ENCODE peak calls at places on chromosomes 13 and 19, in seven cellular contexts. One of them, this sample, is unnamed.

GRCh38 chr19:17209126-17210036 is 5.8 kb upstream of the USE1 start:
- DNase-seq in activated CD8-positive, alpha-beta T cell treated with anti-CD3 and anti-CD28 coated beads for 36 hours: peak
- DNase-seq in HFFc6: peak
- DNase-seq in AG09319: no peak
- DNase-seq in psoas muscle: no peak
- DNase-seq in GM12864: peak
- DNase-seq in brain microvascular endothelial cell: no peak
- DNase-seq in this sample: no peak

GRCh38 chr13:65943711-65944110 is 1286.4 kb downstream of the PCDH9 start:
- DNase-seq in psoas muscle: no peak
- DNase-seq in brain microvascular endothelial cell: no peak
- DNase-seq in HFFc6: no peak
- DNase-seq in activated CD8-positive, alpha-beta T cell treated with anti-CD3 and anti-CD28 coated beads for 36 hours: no peak
- DNase-seq in GM12864: no peak
- DNase-seq in AG09319: no peak
- DNase-seq in this sample: no peak

GRCh38 chr19:40799558-40800338 is 757 bp downstream of the EGLN2 start:
- DNase-seq in psoas muscle: peak
- DNase-seq in HFFc6: no peak
- DNase-seq in activated CD8-positive, alpha-beta T cell treated with anti-CD3 and anti-CD28 coated beads for 36 hours: peak
- DNase-seq in AG09319: no peak
- DNase-seq in brain microvascular endothelial cell: no peak
- DNase-seq in GM12864: no peak
- DNase-seq in this sample: no peak

GRCh38 chr19:17327654-17328516 is 6.8 kb downstream of the ANO8 start:
- DNase-seq in psoas muscle: no peak
- DNase-seq in GM12864: no peak
- DNase-seq in brain microvascular endothelial cell: no peak
- DNase-seq in activated CD8-positive, alpha-beta T cell treated with anti-CD3 and anti-CD28 coated beads for 36 hours: peak
- DNase-seq in AG09319: no peak
- DNase-seq in HFFc6: no peak
- DNase-seq in this sample: peak

GRCh38 chr13:111209613-111210012 is 94.5 kb downstream of the ARHGEF7 start:
- DNase-seq in HFFc6: no peak
- DNase-seq in psoas muscle: no peak
- DNase-seq in GM12864: no peak
- DNase-seq in AG09319: no peak
- DNase-seq in activated CD8-positive, alpha-beta T cell treated with anti-CD3 and anti-CD28 coated beads for 36 hours: no peak
- DNase-seq in brain microvascular endothelial cell: no peak
- DNase-seq in this sample: no peak

GRCh38 chr13:93388701-93389100 is 162.1 kb downstream of the GPC6 start:
- DNase-seq in HFFc6: no peak
- DNase-seq in AG09319: no peak
- DNase-seq in psoas muscle: no peak
- DNase-seq in GM12864: no peak
- DNase-seq in brain microvascular endothelial cell: peak
- DNase-seq in activated CD8-positive, alpha-beta T cell treated with anti-CD3 and anti-CD28 coated beads for 36 hours: no peak
- DNase-seq in this sample: no peak

GRCh38 chr19:40241809-40242384 is 15.4 kb upstream of the CCNP start:
- DNase-seq in activated CD8-positive, alpha-beta T cell treated with anti-CD3 and anti-CD28 coated beads for 36 hours: no peak
- DNase-seq in psoas muscle: peak
- DNase-seq in brain microvascular endothelial cell: no peak
- DNase-seq in AG09319: no peak
- DNase-seq in HFFc6: no peak
- DNase-seq in GM12864: no peak
- DNase-seq in this sample: no peak

GRCh38 chr13:53200498-53201453 is 172.2 kb downstream of the OLFM4 start:
- DNase-seq in AG09319: no peak
- DNase-seq in GM12864: no peak
- DNase-seq in psoas muscle: peak
- DNase-seq in activated CD8-positive, alpha-beta T cell treated with anti-CD3 and anti-CD28 coated beads for 36 hours: peak
- DNase-seq in HFFc6: no peak
- DNase-seq in brain microvascular endothelial cell: no peak
- DNase-seq in this sample: no peak

GRCh38 chr19:12350890-12351197 is 14.6 kb downstream of the ZNF442 start:
- DNase-seq in AG09319: no peak
- DNase-seq in HFFc6: no peak
- DNase-seq in brain microvascular endothelial cell: no peak
- DNase-seq in GM12864: no peak
- DNase-seq in activated CD8-positive, alpha-beta T cell treated with anti-CD3 and anti-CD28 coated beads for 36 hours: no peak
- DNase-seq in psoas muscle: no peak
- DNase-seq in this sample: no peak

GRCh38 chr13:102251817-102252216 is 150.0 kb downstream of the FGF14 start:
- DNase-seq in activated CD8-positive, alpha-beta T cell treated with anti-CD3 and anti-CD28 coated beads for 36 hours: no peak
- DNase-seq in HFFc6: no peak
- DNase-seq in brain microvascular endothelial cell: no peak
- DNase-seq in GM12864: no peak
- DNase-seq in psoas muscle: no peak
- DNase-seq in AG09319: no peak
- DNase-seq in this sample: no peak

GRCh38 chr19:27717825-27718224 is 1495.1 kb downstream of the UQCRFS1 start:
- DNase-seq in psoas muscle: no peak
- DNase-seq in brain microvascular endothelial cell: no peak
- DNase-seq in AG09319: no peak
- DNase-seq in GM12864: no peak
- DNase-seq in activated CD8-positive, alpha-beta T cell treated with anti-CD3 and anti-CD28 coated beads for 36 hours: no peak
- DNase-seq in HFFc6: no peak
- DNase-seq in this sample: no peak

GRCh38 chr19:11482384-11483050 is 1.7 kb upstream of the ELAVL3 start:
- DNase-seq in psoas muscle: peak
- DNase-seq in brain microvascular endothelial cell: peak
- DNase-seq in HFFc6: peak
- DNase-seq in activated CD8-positive, alpha-beta T cell treated with anti-CD3 and anti-CD28 coated beads for 36 hours: peak
- DNase-seq in GM12864: peak
- DNase-seq in AG09319: peak
- DNase-seq in this sample: peak

GRCh38 chr13:32610538-32610937 is 24.3 kb downstream of the PDS5B start:
- DNase-seq in brain microvascular endothelial cell: no peak
- DNase-seq in psoas muscle: no peak
- DNase-seq in AG09319: no peak
- DNase-seq in activated CD8-positive, alpha-beta T cell treated with anti-CD3 and anti-CD28 coated beads for 36 hours: no peak
- DNase-seq in GM12864: no peak
- DNase-seq in HFFc6: no peak
- DNase-seq in this sample: no peak

GRCh38 chr13:98368019-98368418 is 190.9 kb upstream of the RNF113B start:
- DNase-seq in AG09319: peak
- DNase-seq in HFFc6: no peak
- DNase-seq in psoas muscle: no peak
- DNase-seq in activated CD8-positive, alpha-beta T cell treated with anti-CD3 and anti-CD28 coated beads for 36 hours: no peak
- DNase-seq in GM12864: no peak
- DNase-seq in brain microvascular endothelial cell: no peak
- DNase-seq in this sample: no peak

GRCh38 chr13:48816696-48817095 is 159.0 kb upstream of the FNDC3A start:
- DNase-seq in HFFc6: no peak
- DNase-seq in psoas muscle: no peak
- DNase-seq in GM12864: no peak
- DNase-seq in AG09319: no peak
- DNase-seq in activated CD8-positive, alpha-beta T cell treated with anti-CD3 and anti-CD28 coated beads for 36 hours: no peak
- DNase-seq in brain microvascular endothelial cell: no peak
- DNase-seq in this sample: no peak

GRCh38 chr19:4018775-4019504 is 11.4 kb downstream of the PIAS4 start:
- DNase-seq in HFFc6: no peak
- DNase-seq in brain microvascular endothelial cell: no peak
- DNase-seq in psoas muscle: no peak
- DNase-seq in GM12864: no peak
- DNase-seq in AG09319: no peak
- DNase-seq in activated CD8-positive, alpha-beta T cell treated with anti-CD3 and anti-CD28 coated beads for 36 hours: no peak
- DNase-seq in this sample: no peak

GRCh38 chr19:4042731-4043082 is 24.0 kb downstream of the ZBTB7A start:
- DNase-seq in GM12864: no peak
- DNase-seq in AG09319: no peak
- DNase-seq in activated CD8-positive, alpha-beta T cell treated with anti-CD3 and anti-CD28 coated beads for 36 hours: no peak
- DNase-seq in psoas muscle: no peak
- DNase-seq in HFFc6: no peak
- DNase-seq in brain microvascular endothelial cell: no peak
- DNase-seq in this sample: no peak

GRCh38 chr19:58181902-58182576 is 822 bp upstream of the ZNF274 start:
- DNase-seq in HFFc6: peak
- DNase-seq in psoas muscle: peak
- DNase-seq in AG09319: no peak
- DNase-seq in brain microvascular endothelial cell: peak
- DNase-seq in GM12864: no peak
- DNase-seq in activated CD8-positive, alpha-beta T cell treated with anti-CD3 and anti-CD28 coated beads for 36 hours: peak
- DNase-seq in this sample: no peak

GRCh38 chr19:18966304-18966703 is 25.3 kb upstream of the HOMER3 start:
- DNase-seq in activated CD8-positive, alpha-beta T cell treated with anti-CD3 and anti-CD28 coated beads for 36 hours: no peak
- DNase-seq in brain microvascular endothelial cell: no peak
- DNase-seq in psoas muscle: no peak
- DNase-seq in GM12864: no peak
- DNase-seq in HFFc6: no peak
- DNase-seq in AG09319: no peak
- DNase-seq in this sample: no peak

GRCh38 chr13:41523396-41523795 is 66.0 kb downstream of the RGCC start:
- DNase-seq in AG09319: no peak
- DNase-seq in activated CD8-positive, alpha-beta T cell treated with anti-CD3 and anti-CD28 coated beads for 36 hours: no peak
- DNase-seq in brain microvascular endothelial cell: no peak
- DNase-seq in psoas muscle: no peak
- DNase-seq in GM12864: no peak
- DNase-seq in HFFc6: no peak
- DNase-seq in this sample: no peak

GRCh38 chr13:112716461-112716820 is 26.6 kb downstream of the ATP11A start:
- DNase-seq in psoas muscle: no peak
- DNase-seq in GM12864: no peak
- DNase-seq in brain microvascular endothelial cell: no peak
- DNase-seq in HFFc6: no peak
- DNase-seq in AG09319: no peak
- DNase-seq in activated CD8-positive, alpha-beta T cell treated with anti-CD3 and anti-CD28 coated beads for 36 hours: no peak
- DNase-seq in this sample: no peak

GRCh38 chr19:49761249-49761624 is 1.9 kb downstream of the TSKS start:
- DNase-seq in HFFc6: no peak
- DNase-seq in brain microvascular endothelial cell: no peak
- DNase-seq in activated CD8-positive, alpha-beta T cell treated with anti-CD3 and anti-CD28 coated beads for 36 hours: no peak
- DNase-seq in psoas muscle: no peak
- DNase-seq in GM12864: no peak
- DNase-seq in AG09319: no peak
- DNase-seq in this sample: no peak

GRCh38 chr13:74132768-74133656 is 1.2 kb downstream of the KLF12 start:
- DNase-seq in HFFc6: peak
- DNase-seq in brain microvascular endothelial cell: no peak
- DNase-seq in psoas muscle: peak
- DNase-seq in GM12864: no peak
- DNase-seq in activated CD8-positive, alpha-beta T cell treated with anti-CD3 and anti-CD28 coated beads for 36 hours: peak
- DNase-seq in AG09319: no peak
- DNase-seq in this sample: no peak

GRCh38 chr13:72221276-72221962 is 354.4 kb upstream of the DACH1 start:
- DNase-seq in GM12864: no peak
- DNase-seq in HFFc6: no peak
- DNase-seq in activated CD8-positive, alpha-beta T cell treated with anti-CD3 and anti-CD28 coated beads for 36 hours: peak
- DNase-seq in AG09319: no peak
- DNase-seq in brain microvascular endothelial cell: no peak
- DNase-seq in psoas muscle: peak
- DNase-seq in this sample: no peak

GRCh38 chr13:76523740-76524382 is 362.3 kb downstream of the KCTD12 start:
- DNase-seq in GM12864: no peak
- DNase-seq in psoas muscle: no peak
- DNase-seq in activated CD8-positive, alpha-beta T cell treated with anti-CD3 and anti-CD28 coated beads for 36 hours: no peak
- DNase-seq in brain microvascular endothelial cell: no peak
- DNase-seq in HFFc6: no peak
- DNase-seq in AG09319: no peak
- DNase-seq in this sample: no peak

DNA sequence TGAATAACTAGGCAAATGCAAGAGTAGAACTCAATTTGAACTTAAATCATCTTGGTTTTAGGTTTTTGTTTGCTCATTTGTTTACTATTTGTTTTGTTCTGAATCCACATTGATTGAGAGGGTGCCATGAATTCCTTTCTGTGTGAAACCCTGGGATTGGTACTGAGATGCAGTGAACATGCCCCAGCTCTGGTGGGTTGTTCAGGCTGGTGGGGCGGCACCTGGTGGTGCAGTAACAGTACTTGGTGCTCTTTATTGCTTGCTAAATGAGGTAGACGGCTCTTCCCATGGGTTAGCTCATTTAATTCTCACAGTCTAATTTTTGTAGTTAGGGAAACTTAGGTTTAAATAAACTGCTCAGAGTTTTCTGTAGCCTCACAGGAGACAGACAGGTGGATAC is 48.4 kb downstream of the WASF3 start:
- DNase-seq in brain microvascular endothelial cell: no peak
- DNase-seq in psoas muscle: no peak
- DNase-seq in GM12864: no peak
- DNase-seq in HFFc6: no peak
- DNase-seq in activated CD8-positive, alpha-beta T cell treated with anti-CD3 and anti-CD28 coated beads for 36 hours: no peak
- DNase-seq in AG09319: no peak
- DNase-seq in this sample: no peak
- TF ChIP-seq CTCF in brain microvascular endothelial cell: peak
- TF ChIP-seq CTCF in psoas muscle: no peak
- TF ChIP-seq CTCF in GM12864: no peak
- TF ChIP-seq CTCF in HFFc6: peak
- TF ChIP-seq CTCF in activated CD8-positive, alpha-beta T cell treated with anti-CD3 and anti-CD28 coated beads for 36 hours: no peak
- TF ChIP-seq CTCF in AG09319: no peak
- TF ChIP-seq CTCF in this sample: no peak

DNA sequence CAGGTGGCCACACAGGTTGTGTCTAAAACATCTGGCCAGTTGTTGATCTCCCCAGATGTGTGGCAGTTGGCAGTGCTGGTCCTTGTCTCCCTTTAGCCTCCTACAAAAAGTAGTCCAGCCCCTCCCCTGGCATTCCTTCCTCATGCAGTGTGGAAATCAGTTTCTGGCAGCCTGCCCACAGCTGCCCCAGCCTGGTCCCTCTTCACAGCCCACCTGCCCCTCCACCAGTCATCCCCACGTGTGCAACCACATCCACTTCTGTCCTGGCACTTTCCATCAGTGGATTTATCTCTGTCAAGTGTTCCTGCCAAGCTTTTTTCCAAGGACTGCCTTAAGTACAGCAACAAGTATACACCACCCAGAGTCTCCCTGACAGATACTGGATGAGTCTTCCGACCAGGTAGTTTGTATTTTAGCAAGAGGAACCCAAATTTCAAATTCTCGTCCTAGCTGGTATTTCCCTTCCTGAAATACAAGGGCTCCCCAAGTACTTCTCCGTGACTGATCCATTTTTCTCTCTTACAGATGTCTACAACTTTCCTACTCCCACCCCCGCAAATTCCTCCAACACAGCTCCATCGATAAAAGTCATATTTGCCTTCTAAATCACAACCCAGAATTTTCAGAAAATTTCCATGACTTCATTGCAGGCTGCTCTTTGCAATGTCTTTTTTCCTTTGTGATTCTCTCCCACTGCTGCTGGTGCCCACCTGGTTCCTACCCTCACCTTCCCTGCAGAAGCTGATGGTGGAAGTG is 313.5 kb downstream of the FOXO1 start:
- DNase-seq in AG09319: no peak
- DNase-seq in GM12864: no peak
- DNase-seq in activated CD8-positive, alpha-beta T cell treated with anti-CD3 and anti-CD28 coated beads for 36 hours: no peak
- DNase-seq in brain microvascular endothelial cell: no peak
- DNase-seq in HFFc6: no peak
- DNase-seq in psoas muscle: peak
- DNase-seq in this sample: no peak
- TF ChIP-seq CTCF in AG09319: no peak
- TF ChIP-seq CTCF in GM12864: no peak
- TF ChIP-seq CTCF in activated CD8-positive, alpha-beta T cell treated with anti-CD3 and anti-CD28 coated beads for 36 hours: no peak
- TF ChIP-seq CTCF in brain microvascular endothelial cell: no peak
- TF ChIP-seq CTCF in HFFc6: no peak
- TF ChIP-seq CTCF in psoas muscle: no peak
- TF ChIP-seq CTCF in this sample: no peak

GRCh38 chr13:113742000-113742441 is 17.0 kb upstream of the TMEM255B start:
- DNase-seq in AG09319: no peak
- DNase-seq in GM12864: no peak
- DNase-seq in psoas muscle: peak
- DNase-seq in brain microvascular endothelial cell: no peak
- DNase-seq in activated CD8-positive, alpha-beta T cell treated with anti-CD3 and anti-CD28 coated beads for 36 hours: peak
- DNase-seq in HFFc6: peak
- DNase-seq in this sample: peak
- TF ChIP-seq CTCF in AG09319: no peak
- TF ChIP-seq CTCF in GM12864: peak
- TF ChIP-seq CTCF in psoas muscle: no peak
- TF ChIP-seq CTCF in brain microvascular endothelial cell: peak
- TF ChIP-seq CTCF in activated CD8-positive, alpha-beta T cell treated with anti-CD3 and anti-CD28 coated beads for 36 hours: no peak
- TF ChIP-seq CTCF in HFFc6: no peak
- TF ChIP-seq CTCF in this sample: peak

GRCh38 chr19:30046522-30046921 is 104.5 kb downstream of the URI1 start:
- DNase-seq in GM12864: no peak
- DNase-seq in activated CD8-positive, alpha-beta T cell treated with anti-CD3 and anti-CD28 coated beads for 36 hours: peak
- DNase-seq in psoas muscle: no peak
- DNase-seq in brain microvascular endothelial cell: peak
- DNase-seq in AG09319: no peak
- DNase-seq in HFFc6: no peak
- DNase-seq in this sample: no peak
- TF ChIP-seq CTCF in GM12864: peak
- TF ChIP-seq CTCF in activated CD8-positive, alpha-beta T cell treated with anti-CD3 and anti-CD28 coated beads for 36 hours: peak
- TF ChIP-seq CTCF in psoas muscle: no peak
- TF ChIP-seq CTCF in brain microvascular endothelial cell: peak
- TF ChIP-seq CTCF in AG09319: peak
- TF ChIP-seq CTCF in HFFc6: peak
- TF ChIP-seq CTCF in this sample: no peak